ENCODE peak calls at places on chromosomes 16 and 17, in nine cellular contexts. B is activated T-helper 1 cell treated with Interleukin-2 at 50 U/mL for 16 hours; Z is AG08395; H is left colon; G is activated effector memory CD4-positive, alpha-beta T cell treated with Interleukin-2 at 50 U/mL for 16 hours; E is H54; L is GM18507; V is colonic mucosa; O is NCI-H1105. D is an unnamed sample.

GRCh38 chr16:84524346-84524920 is 20.0 kb upstream of the MEAK7 start:
- DNase-seq in B (no peak), Z (no peak), H (no peak), G (no peak), E (no peak), L (no peak), V (no peak), O (no peak), D (no peak)

GRCh38 chr17:72863511-72864175 is 228.8 kb downstream of the SLC39A11 start:
- DNase-seq in B (no peak), Z (no peak), H (no peak), G (no peak), E (no peak), L (no peak), V (no peak), O (no peak), D (no peak)

GRCh38 chr16:25108054-25108453 is 3.5 kb upstream of the LCMT1 start:
- DNase-seq in B (no peak), Z (no peak), H (no peak), G (peak), E (no peak), L (no peak), V (no peak), O (no peak), D (no peak)

GRCh38 chr17:80163315-80163714 is 6.5 kb upstream of the CARD14 start:
- DNase-seq in B (no peak), Z (no peak), H (no peak), G (no peak), E (no peak), L (no peak), V (no peak), O (no peak), D (no peak)

GRCh38 chr17:15403276-15403939 is 62.0 kb upstream of the TEKT3 start:
- DNase-seq in B (no peak), Z (peak), H (no peak), G (no peak), E (no peak), L (no peak), V (no peak), O (no peak), D (no peak)

GRCh38 chr16:30382398-30383015 is at the start of gene SEPTIN1:
- DNase-seq in B (peak), Z (no peak), H (no peak), G (peak), E (no peak), L (peak), V (no peak), O (no peak), D (no peak)

GRCh38 chr17:13306310-13306962 is 288.6 kb upstream of the ELAC2 start:
- DNase-seq in B (no peak), Z (peak), H (no peak), G (no peak), E (peak), L (no peak), V (no peak), O (no peak), D (peak)

GRCh38 chr16:652454-653021 is 3.4 kb downstream of the WDR90 start:
- DNase-seq in B (no peak), Z (no peak), H (no peak), G (no peak), E (no peak), L (no peak), V (no peak), O (no peak), D (no peak)

GRCh38 chr17:14201087-14201486 is 35.6 kb downstream of the CDRT15 start:
- DNase-seq in B (peak), Z (no peak), H (no peak), G (peak), E (no peak), L (no peak), V (no peak), O (no peak), D (no peak)

GRCh38 chr17:44677136-44677535 is 12.4 kb downstream of the CCDC43 start:
- DNase-seq in B (no peak), Z (peak), H (no peak), G (no peak), E (no peak), L (no peak), V (no peak), O (no peak), D (no peak)

GRCh38 chr16:57643166-57643813 is 14.9 kb downstream of the ADGRG1 start:
- DNase-seq in B (no peak), Z (peak), H (no peak), G (no peak), E (peak), L (no peak), V (no peak), O (no peak), D (peak)

GRCh38 chr16:19274178-19274797 is 11.2 kb upstream of the CLEC19A start:
- DNase-seq in B (no peak), Z (no peak), H (no peak), G (no peak), E (no peak), L (no peak), V (no peak), O (no peak), D (peak)

GRCh38 chr16:76345093-76345735 is 68.0 kb downstream of the CNTNAP4 start:
- DNase-seq in B (no peak), Z (no peak), H (no peak), G (no peak), E (no peak), L (no peak), V (no peak), O (no peak), D (no peak)

GRCh38 chr16:84914273-84914672 is 94.5 kb downstream of the CRISPLD2 start:
- DNase-seq in B (no peak), Z (no peak), H (no peak), G (no peak), E (no peak), L (no peak), V (no peak), O (no peak), D (no peak)

GRCh38 chr17:3697157-3697515 is 1.2 kb upstream of the P2RX5 start:
- DNase-seq in B (no peak), Z (no peak), H (no peak), G (no peak), E (no peak), L (no peak), V (no peak), O (no peak), D (no peak)

GRCh38 chr17:74890554-74890953 is 2.9 kb downstream of the FADS6 start:
- DNase-seq in B (no peak), Z (no peak), H (no peak), G (no peak), E (no peak), L (no peak), V (no peak), O (no peak), D (no peak)

GRCh38 chr16:89013692-89014455 is 36.9 kb upstream of the CBFA2T3 start:
- DNase-seq in B (no peak), Z (no peak), H (no peak), G (no peak), E (no peak), L (no peak), V (no peak), O (no peak), D (no peak)

GRCh38 chr17:55398689-55399088 is 22.9 kb downstream of the MMD start:
- DNase-seq in B (no peak), Z (no peak), H (no peak), G (no peak), E (no peak), L (no peak), V (no peak), O (no peak), D (no peak)

GRCh38 chr17:29931253-29931932 is 1.4 kb upstream of the SSH2 start:
- DNase-seq in B (peak), Z (peak), H (peak), G (peak), E (no peak), L (peak), V (peak), O (peak), D (peak)

GRCh38 chr16:66515543-66516171 is 34.3 kb downstream of the TK2 start:
- DNase-seq in B (no peak), Z (peak), H (no peak), G (no peak), E (no peak), L (no peak), V (no peak), O (no peak), D (no peak)

GRCh38 chr16:82699711-82700495 is 73.1 kb downstream of the CDH13 start:
- DNase-seq in B (no peak), Z (peak), H (no peak), G (no peak), E (peak), L (no peak), V (peak), O (no peak), D (no peak)

GRCh38 chr17:77148109-77148958 is 7.6 kb downstream of the SEC14L1 start:
- DNase-seq in B (no peak), Z (no peak), H (no peak), G (no peak), E (no peak), L (no peak), V (no peak), O (no peak), D (no peak)

GRCh38 chr16:85981826-85982562 is 83.0 kb downstream of the IRF8 start:
- DNase-seq in B (no peak), Z (no peak), H (no peak), G (no peak), E (no peak), L (no peak), V (no peak), O (no peak), D (no peak)

GRCh38 chr16:85354623-85355514 is 242.6 kb upstream of the CIBAR2 start:
- DNase-seq in B (no peak), Z (peak), H (no peak), G (no peak), E (peak), L (no peak), V (no peak), O (no peak), D (no peak)

GRCh38 chr17:43085489-43085888 is 39.7 kb downstream of the BRCA1 start:
- DNase-seq in B (no peak), Z (no peak), H (no peak), G (no peak), E (no peak), L (no peak), V (no peak), O (no peak), D (no peak)

GRCh38 chr17:18026408-18026776 is 12.6 kb downstream of the ATPAF2 start:
- DNase-seq in B (no peak), Z (peak), H (no peak), G (no peak), E (peak), L (no peak), V (no peak), O (no peak), D (peak)

GRCh38 chr16:69201291-69201690 is 14.3 kb downstream of the SNTB2 start:
- DNase-seq in B (no peak), Z (no peak), H (no peak), G (no peak), E (no peak), L (no peak), V (no peak), O (no peak), D (no peak)

GRCh38 chr16:11094075-11094593 is 149.8 kb downstream of the CLEC16A start:
- DNase-seq in B (no peak), Z (no peak), H (no peak), G (peak), E (peak), L (no peak), V (no peak), O (no peak), D (no peak)

GRCh38 chr17:72378414-72379395 is 257.9 kb downstream of the SOX9 start:
- DNase-seq in B (no peak), Z (no peak), H (no peak), G (no peak), E (no peak), L (no peak), V (no peak), O (no peak), D (no peak)

GRCh38 chr17:1067282-1067956 is 70.5 kb downstream of the TIMM22 start:
- DNase-seq in B (no peak), Z (no peak), H (no peak), G (no peak), E (no peak), L (no peak), V (no peak), O (no peak), D (no peak)

GRCh38 chr16:84808812-84809211 is 11.0 kb upstream of the CRISPLD2 start:
- DNase-seq in B (no peak), Z (no peak), H (no peak), G (no peak), E (no peak), L (no peak), V (no peak), O (no peak), D (no peak)

GRCh38 chr17:58231644-58232043 is 6.7 kb upstream of the LPO start:
- DNase-seq in B (no peak), Z (peak), H (no peak), G (no peak), E (no peak), L (no peak), V (no peak), O (no peak), D (no peak)

GRCh38 chr16:27408602-27409031 is 6.6 kb downstream of the IL21R start:
- DNase-seq in B (no peak), Z (no peak), H (no peak), G (no peak), E (no peak), L (no peak), V (no peak), O (no peak), D (no peak)

GRCh38 chr17:74654742-74655141 is 31.2 kb upstream of the CD300E start:
- DNase-seq in B (no peak), Z (no peak), H (no peak), G (no peak), E (no peak), L (no peak), V (no peak), O (no peak), D (no peak)

GRCh38 chr16:20383106-20384029 is 21.2 kb downstream of the PDILT start:
- DNase-seq in B (no peak), Z (peak), H (peak), G (no peak), E (peak), L (peak), V (peak), O (peak), D (peak)

GRCh38 chr16:4463522-4464163 is 10.8 kb downstream of the NMRAL1 start:
- DNase-seq in B (no peak), Z (no peak), H (no peak), G (no peak), E (peak), L (no peak), V (no peak), O (no peak), D (no peak)

D was measured in midbrain.